ENCODE peak calls at places on chromosomes 2 and 18, in six cellular contexts. L is transverse colon; Z is stimulated activated CD4-positive, alpha-beta T cell treated with anti-CD3 and anti-CD28 coated beads, Interleukin-15, amount 100 ng/mL, for 1 hour; E is fibroblast of pulmonary artery; N is KG1; P is GM12865. S is an unnamed sample.

GRCh38 chr2:86807462-86808275 is 17.0 kb upstream of the CD8A start:
- DNase-seq in N (no peak), L (peak; percentile 58), P (peak; percentile 32), Z (no peak), E (peak; percentile 25), S (peak; percentile 61)

GRCh38 chr2:34719195-34719594 is 1120.1 kb upstream of the FAM98A start:
- DNase-seq in P (no peak), E (no peak), L (no peak), Z (no peak), N (no peak), S (no peak)

GRCh38 chr2:104028066-104028465 is 825.8 kb upstream of the POU3F3 start:
- DNase-seq in P (no peak), L (no peak), N (no peak), Z (no peak), E (no peak), S (no peak)

GRCh38 chr2:240132651-240132980 is 3.5 kb downstream of the COPS9 start:
- DNase-seq in N (no peak), L (no peak), P (no peak), Z (no peak), E (no peak), S (no peak)

GRCh38 chr2:23637011-23637778 is 252.2 kb downstream of the KLHL29 start:
- DNase-seq in L (no peak), Z (no peak), P (no peak), E (peak; percentile 86), N (no peak), S (no peak)

GRCh38 chr2:112685167-112685884 is 35.5 kb upstream of the NT5DC4 start:
- DNase-seq in E (no peak), Z (no peak), N (no peak), P (no peak), L (no peak), S (no peak)

GRCh38 chr2:86253424-86253823 is 54.2 kb downstream of the MRPL35 start:
- DNase-seq in E (no peak), P (no peak), N (no peak), L (no peak), Z (no peak), S (no peak)

GRCh38 chr2:192155521-192156118 is 39.1 kb downstream of the TMEFF2 start:
- DNase-seq in E (no peak), L (no peak), N (no peak), Z (no peak), P (no peak), S (no peak)

GRCh38 chr2:197929008-197929885 is 124.9 kb downstream of the PLCL1 start:
- DNase-seq in L (no peak), E (peak; percentile 49), Z (no peak), P (no peak), N (no peak), S (no peak)

GRCh38 chr18:49368876-49369440 is 91.5 kb downstream of the DYM start:
- DNase-seq in P (no peak), Z (no peak), E (no peak), L (no peak), N (no peak), S (peak; percentile 76)